ENCODE peak calls at places on chromosome 6, in seven cellular contexts. T is transverse colon, A is astrocyte of the cerebellum, L is breast epithelium, F is astrocyte of the spinal cord, J is GM23338, Q is lower leg skin. N is an unnamed sample.

GRCh38 chr6:116059713-116060571 is 749 bp downstream of the FRK start:
- DNase-seq in T (peak; percentile 47), A (no peak), L (no peak), F (peak; percentile 6), J (no peak), Q (no peak), N (peak; percentile 44)

GRCh38 chr6:93088675-93089575 is 330.4 kb downstream of the EPHA7 start:
- DNase-seq in T (no peak), A (no peak), L (no peak), F (peak; percentile 3), J (peak; percentile 20), Q (no peak), N (no peak)

GRCh38 chr6:45454008-45454911 is 76.5 kb upstream of the SUPT3H start:
- DNase-seq in T (no peak), A (peak; percentile 40), L (no peak), F (peak; percentile 60), J (no peak), Q (no peak), N (no peak)

GRCh38 chr6:139852484-139853140 is 478.2 kb upstream of the CITED2 start:
- DNase-seq in T (peak; percentile 19), A (no peak), L (no peak), F (peak; percentile 52), J (no peak), Q (no peak), N (no peak)

GRCh38 chr6:166713608-166714510 is 86.8 kb upstream of the RPS6KA2 start:
- DNase-seq in T (no peak), A (no peak), L (no peak), F (no peak), J (no peak), Q (no peak), N (no peak)

GRCh38 chr6:134979142-134979541 is 29.2 kb upstream of the ALDH8A1 start:
- DNase-seq in T (no peak), A (no peak), L (no peak), F (no peak), J (no peak), Q (no peak), N (no peak)

GRCh38 chr6:1257778-1258177 is 54.1 kb upstream of the FOXQ1 start:
- DNase-seq in T (no peak), A (no peak), L (no peak), F (no peak), J (no peak), Q (peak; percentile 10), N (no peak)

GRCh38 chr6:105300090-105300489 is 102.8 kb downstream of the PREP start:
- DNase-seq in T (no peak), A (no peak), L (no peak), F (peak; percentile 12), J (no peak), Q (no peak), N (no peak)

GRCh38 chr6:21599074-21599639 is 5.6 kb downstream of the SOX4 start:
- DNase-seq in T (no peak), A (no peak), L (no peak), F (no peak), J (peak; percentile 52), Q (no peak), N (no peak)

GRCh38 chr6:8982659-8983058 is 547.3 kb upstream of the SLC35B3 start:
- DNase-seq in T (no peak), A (no peak), L (no peak), F (no peak), J (no peak), Q (no peak), N (no peak)

GRCh38 chr6:38497546-38497945 is 142.2 kb downstream of the BTBD9 start:
- DNase-seq in T (no peak), A (no peak), L (no peak), F (no peak), J (no peak), Q (no peak), N (no peak)

DNA sequence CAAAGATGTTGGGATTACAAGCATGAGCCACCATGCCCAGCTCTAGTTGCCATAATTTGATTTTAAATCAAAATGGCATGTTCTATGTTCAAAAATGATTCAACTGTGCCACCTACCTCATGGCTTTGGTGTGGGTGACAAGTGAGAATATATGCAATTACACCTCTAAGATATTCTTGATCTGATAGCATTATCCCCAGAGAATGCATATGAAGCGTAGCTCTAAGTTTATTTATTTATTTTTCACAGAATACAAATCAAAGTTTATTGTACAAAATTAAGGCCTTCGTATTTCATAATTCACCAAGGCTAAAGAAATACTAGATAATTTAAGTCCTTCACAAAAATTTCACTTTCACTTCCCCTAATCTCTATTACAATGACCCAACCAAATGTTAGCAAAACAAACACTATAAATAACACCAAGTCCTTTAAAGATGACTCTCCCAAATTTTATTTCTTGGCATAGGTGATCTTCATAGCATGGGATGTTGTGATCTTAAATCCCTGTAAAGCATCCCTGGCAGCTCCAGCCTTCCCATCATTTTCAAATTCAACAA is 205.9 kb upstream of the TAB2 start:
- DNase-seq in T (no peak), A (no peak), L (no peak), F (no peak), J (no peak), Q (no peak), N (no peak)
- H3K4me3 ChIP-seq in T (no peak overlapping the region), A (no peak overlapping the region), L (no peak overlapping the region), F (no peak overlapping the region), J (no peak overlapping the region), Q (no peak overlapping the region), N (no peak overlapping the region)

GRCh38 chr6:112502348-112503130 is 155.4 kb downstream of the RFPL4B start:
- DNase-seq in T (no peak), A (peak; percentile 20), L (no peak), F (peak; percentile 57), J (peak; percentile 47), Q (no peak), N (no peak)
- TF ChIP-seq CTCF in T (no peak), A (peak; percentile 22), L (no peak), F (peak; percentile 41), J (no peak), Q (no peak), N (peak; percentile 51)

DNA sequence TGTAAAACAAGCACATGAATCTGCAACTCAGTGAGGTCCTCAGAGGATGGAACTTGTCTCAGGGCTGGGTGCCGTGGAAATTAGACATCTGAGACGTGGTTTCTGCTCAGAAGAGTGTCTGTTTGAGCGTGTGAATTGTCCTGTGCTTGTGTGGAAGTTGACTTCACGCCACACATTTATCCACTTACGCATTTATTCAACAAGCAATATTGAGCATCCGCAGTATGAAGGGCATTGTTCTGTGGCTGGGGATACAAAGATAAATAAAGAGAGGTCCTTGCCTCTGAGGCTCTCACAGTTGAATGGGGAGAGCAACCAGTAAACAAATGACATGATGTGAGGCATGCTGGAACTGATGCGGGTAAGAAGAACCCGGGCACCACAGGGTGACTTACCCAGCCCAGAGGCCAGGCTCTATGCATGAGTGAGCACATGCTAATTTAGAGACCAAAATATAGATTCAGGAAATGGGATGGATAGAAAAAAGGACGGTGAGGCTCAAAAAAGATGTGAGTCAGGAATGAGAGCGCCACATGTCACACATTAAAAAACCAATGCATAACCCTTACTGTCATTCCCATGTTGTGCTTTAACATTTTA is 60.4 kb downstream of the SOBP start:
- DNase-seq in T (no peak), A (no peak), L (no peak), F (no peak), J (no peak), Q (no peak), N (no peak)
- H3K4me3 ChIP-seq in T (no peak overlapping the region), A (no peak overlapping the region), L (no peak overlapping the region), F (no peak overlapping the region), J (no peak overlapping the region), Q (no peak overlapping the region), N (no peak overlapping the region)

DNA sequence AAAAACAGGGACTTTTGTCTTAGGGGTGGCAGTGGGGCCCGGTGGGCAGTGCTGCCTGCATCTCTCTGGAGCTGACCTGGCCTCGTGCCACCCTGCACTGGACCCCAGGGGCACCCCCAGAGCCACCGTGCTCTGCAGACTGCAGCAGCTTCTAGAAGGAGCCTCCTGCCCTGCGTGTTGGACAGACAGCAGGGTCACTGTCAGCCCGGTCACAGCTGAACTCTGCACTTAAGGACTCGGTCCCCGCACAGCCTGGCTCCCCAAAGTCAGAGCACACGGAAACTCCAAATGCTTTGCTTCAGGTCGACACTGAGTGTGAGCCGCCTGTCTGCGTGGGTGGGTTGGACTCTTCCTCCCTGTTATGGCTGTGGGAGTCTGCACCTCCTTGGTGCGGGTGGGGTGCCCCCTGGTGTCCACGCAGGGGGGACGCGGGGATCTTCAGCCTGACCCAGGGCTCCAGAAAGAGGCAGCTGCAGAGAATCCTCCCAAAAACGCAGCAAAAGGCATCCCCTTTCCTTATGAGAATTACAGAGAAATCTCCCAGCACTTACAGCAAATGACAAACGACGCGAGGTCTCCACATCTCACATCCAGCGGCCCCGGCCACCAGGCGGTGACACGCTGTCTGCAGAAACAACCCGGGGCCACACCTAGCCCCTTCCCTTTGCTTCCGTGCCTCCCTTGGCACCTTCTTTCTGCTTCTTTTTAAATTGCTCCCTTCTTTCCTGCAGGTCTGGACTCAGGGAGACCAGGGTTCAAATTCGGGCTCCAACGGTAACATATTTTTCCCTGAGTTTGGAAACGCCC is 36.3 kb upstream of the DACT2 start:
- DNase-seq in T (peak; percentile 68), A (no peak), L (peak; percentile 41), F (no peak), J (peak; percentile 73), Q (peak; percentile 85), N (no peak)
- TF ChIP-seq CTCF in T (peak; percentile 91), A (peak; percentile 47), L (peak; percentile 63), F (peak; percentile 17), J (peak; percentile 88), Q (no peak), N (peak; percentile 81)

GRCh38 chr6:32854376-32855178 is 585 bp downstream of the PSMB9 start:
- DNase-seq in T (peak; percentile 66), A (no peak), L (no peak), F (peak; percentile 39), J (peak; percentile 30), Q (no peak), N (no peak)

GRCh38 chr6:32851025-32851424 is 2.5 kb downstream of the TAP1 start:
- DNase-seq in T (no peak), A (no peak), L (no peak), F (no peak), J (no peak), Q (no peak), N (no peak)

GRCh38 chr6:32853541-32854375 is at the start of the genes PSMB9 and TAP1:
- DNase-seq in T (peak; percentile 97), A (peak; percentile 77), L (peak; percentile 92), F (peak; percentile 95), J (peak; percentile 95), Q (peak; percentile 99), N (peak; percentile 64)

GRCh38 chr6:32852018-32852843 is 1.3 kb downstream of the TAP1 start:
- DNase-seq in T (peak; percentile 68), A (no peak), L (no peak), F (peak; percentile 2), J (peak; percentile 48), Q (no peak), N (no peak)

GRCh38 chr6:32852844-32853540 is 512 bp downstream of the TAP1 start:
- DNase-seq in T (peak; percentile 63), A (no peak), L (peak; percentile 49), F (peak; percentile 45), J (peak; percentile 51), Q (peak; percentile 92), N (no peak)
- H3K4me3 ChIP-seq in T (peak overlapping the region; percentile 81), A (peak overlapping the region; percentile 93), L (peak overlapping the region; percentile 91), F (peak overlapping the region; percentile 81), J (peak overlapping the region; percentile 94), Q (peak overlapping the region; percentile 90), N (peak overlapping the region; percentile 88)

GRCh38 chr6:24359640-24360454 is 2.0 kb upstream of the DCDC2 start:
- DNase-seq in T (peak; percentile 78), A (peak; percentile 39), L (peak; percentile 60), F (peak; percentile 84), J (peak; percentile 93), Q (peak; percentile 85), N (peak; percentile 96)
- TF ChIP-seq CTCF in T (peak; percentile 89), A (peak; percentile 94), L (peak; percentile 84), F (peak; percentile 91), J (peak; percentile 90), Q (no peak), N (peak; percentile 90)